ENCODE peak calls at places on chromosome 7, in four cellular contexts. Z, B, O and D are unnamed samples.

GRCh38 chr7:118662266-118662665 is 437.8 kb downstream of the ANKRD7 start:
- DNase-seq in Z (no peak), B (no peak), O (no peak), D (no peak)

GRCh38 chr7:107661081-107661864 is 645 bp downstream of the SLC26A4 start:
- DNase-seq in Z (no peak), B (peak), O (peak), D (peak)

GRCh38 chr7:140360697-140361229 is 37.6 kb downstream of the SLC37A3 start:
- DNase-seq in Z (no peak), B (no peak), O (no peak), D (no peak)

GRCh38 chr7:29485376-29486190 is 78.1 kb upstream of the PRR15 start:
- DNase-seq in Z (no peak), B (no peak), O (peak), D (no peak)

GRCh38 chr7:12281026-12281425 is 69.9 kb downstream of the TMEM106B start:
- DNase-seq in Z (no peak), B (no peak), O (no peak), D (no peak)

GRCh38 chr7:150450491-150450992 is at the start of gene GIMAP8:
- DNase-seq in Z (peak), B (no peak), O (no peak), D (no peak)

GRCh38 chr7:84204655-84205054 is 10.1 kb upstream of the SEMA3A start:
- DNase-seq in Z (no peak), B (no peak), O (no peak), D (no peak)

GRCh38 chr7:116316838-116317612 is 106.7 kb downstream of the TES start:
- DNase-seq in Z (no peak), B (peak), O (peak), D (no peak)

GRCh38 chr7:13946181-13946580 is 43.3 kb downstream of the ETV1 start:
- DNase-seq in Z (no peak), B (no peak), O (no peak), D (no peak)

GRCh38 chr7:116588641-116589594 is 64.1 kb downstream of the CAV1 start:
- DNase-seq in Z (peak), B (peak), O (peak), D (no peak)

GRCh38 chr7:84701524-84702306 is 485.1 kb downstream of the SEMA3D start:
- DNase-seq in Z (peak), B (peak), O (peak), D (no peak)

GRCh38 chr7:37832194-37832593 is 16.2 kb upstream of the NME8 start:
- DNase-seq in Z (no peak), B (peak), O (no peak), D (no peak)

GRCh38 chr7:351681-352480 is 61.9 kb downstream of the FOXL3 start:
- DNase-seq in Z (no peak), B (no peak), O (no peak), D (no peak)
- TF ChIP-seq HMGXB4 in Z (no peak), B (no peak), O (no peak), D (no peak)

GRCh38 chr7:143257501-143257900 is 5.7 kb upstream of the GSTK1 start:
- DNase-seq in Z (peak), B (peak), O (no peak), D (no peak)
- TF ChIP-seq HMGXB4 in Z (no peak), B (no peak), O (no peak), D (no peak)

GRCh38 chr7:27961255-27961654 is 219.3 kb downstream of the JAZF1 start:
- DNase-seq in Z (no peak), B (no peak), O (no peak), D (no peak)
- TF ChIP-seq HMGXB4 in Z (no peak), B (no peak), O (no peak), D (no peak)

DNA sequence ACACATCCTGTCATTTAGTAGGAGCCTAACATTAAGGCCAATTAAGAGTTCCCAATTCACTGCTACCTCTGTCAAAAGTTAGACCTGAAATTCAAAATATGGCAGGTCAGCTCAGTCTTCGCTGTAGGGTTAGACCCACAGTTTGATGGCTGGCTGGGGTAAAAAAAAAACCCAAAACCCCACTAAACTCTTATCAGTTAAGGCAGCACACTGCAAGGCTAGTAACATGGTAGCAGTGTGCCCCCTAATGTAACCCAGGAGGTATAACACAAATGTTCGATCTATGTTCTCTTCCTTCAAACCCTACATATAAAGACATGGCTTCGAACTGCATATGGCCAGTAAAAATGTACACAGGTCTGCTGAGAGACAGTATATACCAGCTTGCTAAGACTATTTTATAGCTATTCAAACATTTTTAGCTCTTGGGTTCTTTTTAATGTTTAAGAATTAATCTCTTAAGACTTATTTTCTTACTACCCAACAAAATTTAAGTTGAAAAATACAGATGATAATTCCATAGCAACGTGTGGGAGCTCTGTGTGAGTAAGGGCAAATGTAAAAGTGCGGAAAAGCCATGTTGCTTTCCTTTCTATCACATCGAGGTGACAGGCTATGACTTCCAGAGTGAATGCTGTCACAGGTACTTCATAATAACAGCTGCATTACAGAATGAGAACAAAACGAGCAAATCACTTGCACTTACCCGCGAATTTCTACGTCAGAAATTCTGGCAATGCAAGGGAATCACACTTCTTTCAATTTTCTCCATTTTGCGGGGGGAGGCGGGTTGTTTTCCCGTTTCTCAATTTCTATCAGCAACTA is 168.4 kb upstream of the IMMP2L start:
- DNase-seq in Z (peak), B (peak), O (peak), D (no peak)
- TF ChIP-seq HMGXB4 in Z (no peak), B (no peak), O (no peak), D (no peak)